ENCODE peak calls at places on chromosomes 16 and 17, in six cellular contexts. One of them, this sample, is unnamed. For H3K9me3, the result is how much of the 10 kb centered on the place peaks cover.

GRCh38 chr17:62995377-62995885 is 29.4 kb downstream of the TANC2 start:
- DNase-seq in uterus: no peak
- DNase-seq in vagina: no peak
- DNase-seq in esophagus squamous epithelium: no peak
- DNase-seq in OCI-LY7: peak
- DNase-seq in keratinocyte: no peak
- DNase-seq in this sample: no peak

GRCh38 chr17:77002103-77003045 is 134.2 kb downstream of the MGAT5B start:
- DNase-seq in OCI-LY7: no peak
- DNase-seq in vagina: no peak
- DNase-seq in keratinocyte: no peak
- DNase-seq in esophagus squamous epithelium: no peak
- DNase-seq in uterus: no peak
- DNase-seq in this sample: no peak

GRCh38 chr17:52120465-52120864 is 38.0 kb downstream of the CA10 start:
- DNase-seq in OCI-LY7: no peak
- DNase-seq in keratinocyte: no peak
- DNase-seq in esophagus squamous epithelium: no peak
- DNase-seq in vagina: no peak
- DNase-seq in uterus: no peak
- DNase-seq in this sample: no peak

GRCh38 chr16:3009568-3010390 is 2.9 kb upstream of the CLDN9 start:
- DNase-seq in OCI-LY7: no peak
- DNase-seq in keratinocyte: no peak
- DNase-seq in uterus: no peak
- DNase-seq in esophagus squamous epithelium: no peak
- DNase-seq in vagina: no peak
- DNase-seq in this sample: no peak

GRCh38 chr16:785563-786535 is 2.3 kb downstream of the RPUSD1 start:
- DNase-seq in keratinocyte: no peak
- DNase-seq in uterus: peak
- DNase-seq in esophagus squamous epithelium: no peak
- DNase-seq in vagina: no peak
- DNase-seq in OCI-LY7: peak
- DNase-seq in this sample: peak

GRCh38 chr16:84044108-84044488 is 1.5 kb upstream of the SLC38A8 start:
- DNase-seq in esophagus squamous epithelium: no peak
- DNase-seq in uterus: no peak
- DNase-seq in vagina: no peak
- DNase-seq in keratinocyte: no peak
- DNase-seq in OCI-LY7: peak
- DNase-seq in this sample: no peak

GRCh38 chr17:32912218-32912897 is 15.6 kb upstream of the TMEM98 start:
- DNase-seq in uterus: peak
- DNase-seq in vagina: no peak
- DNase-seq in esophagus squamous epithelium: no peak
- DNase-seq in OCI-LY7: no peak
- DNase-seq in keratinocyte: no peak
- DNase-seq in this sample: no peak

GRCh38 chr16:81036751-81037350 is 1.2 kb downstream of the ATMIN start:
- DNase-seq in keratinocyte: no peak
- DNase-seq in vagina: no peak
- DNase-seq in esophagus squamous epithelium: no peak
- DNase-seq in uterus: no peak
- DNase-seq in OCI-LY7: peak
- DNase-seq in this sample: no peak

GRCh38 chr17:27439342-27439741 is 16.9 kb upstream of the KSR1 start:
- DNase-seq in esophagus squamous epithelium: no peak
- DNase-seq in keratinocyte: no peak
- DNase-seq in OCI-LY7: no peak
- DNase-seq in uterus: no peak
- DNase-seq in vagina: no peak
- DNase-seq in this sample: no peak

GRCh38 chr16:69199382-69199781 is 12.4 kb downstream of the SNTB2 start:
- DNase-seq in vagina: no peak
- DNase-seq in esophagus squamous epithelium: no peak
- DNase-seq in keratinocyte: peak
- DNase-seq in uterus: peak
- DNase-seq in OCI-LY7: no peak
- DNase-seq in this sample: no peak

GRCh38 chr16:31870809-31871208 is 2.8 kb upstream of the ZNF267 start:
- DNase-seq in keratinocyte: no peak
- DNase-seq in OCI-LY7: no peak
- DNase-seq in uterus: no peak
- DNase-seq in esophagus squamous epithelium: no peak
- DNase-seq in vagina: no peak
- DNase-seq in this sample: no peak

GRCh38 chr17:83125515-83126274 is 46.3 kb downstream of the METRNL start:
- DNase-seq in esophagus squamous epithelium: no peak
- DNase-seq in uterus: no peak
- DNase-seq in OCI-LY7: peak
- DNase-seq in keratinocyte: no peak
- DNase-seq in vagina: no peak
- DNase-seq in this sample: peak

GRCh38 chr17:79112471-79112870 is 37.8 kb downstream of the ENGASE start:
- DNase-seq in OCI-LY7: no peak
- DNase-seq in keratinocyte: no peak
- DNase-seq in vagina: no peak
- DNase-seq in esophagus squamous epithelium: no peak
- DNase-seq in uterus: no peak
- DNase-seq in this sample: no peak

GRCh38 chr17:31113939-31114338 is 19.2 kb downstream of the NF1 start:
- DNase-seq in uterus: no peak
- DNase-seq in OCI-LY7: no peak
- DNase-seq in vagina: no peak
- DNase-seq in keratinocyte: no peak
- DNase-seq in esophagus squamous epithelium: no peak
- DNase-seq in this sample: no peak

GRCh38 chr17:33055171-33055611 is 63.5 kb downstream of the SPACA3 start:
- DNase-seq in keratinocyte: no peak
- DNase-seq in OCI-LY7: no peak
- DNase-seq in uterus: no peak
- DNase-seq in esophagus squamous epithelium: no peak
- DNase-seq in vagina: peak
- DNase-seq in this sample: no peak

GRCh38 chr17:71656987-71657858 is 463.6 kb upstream of the SOX9 start:
- DNase-seq in vagina: no peak
- DNase-seq in OCI-LY7: no peak
- DNase-seq in keratinocyte: no peak
- DNase-seq in uterus: no peak
- DNase-seq in esophagus squamous epithelium: no peak
- DNase-seq in this sample: no peak

GRCh38 chr16:86368261-86368660 is 142.1 kb upstream of the FOXF1 start:
- DNase-seq in OCI-LY7: no peak
- DNase-seq in keratinocyte: no peak
- DNase-seq in esophagus squamous epithelium: no peak
- DNase-seq in uterus: no peak
- DNase-seq in vagina: no peak
- DNase-seq in this sample: no peak

GRCh38 chr16:53546988-53547391 is 44.0 kb upstream of the AKTIP start:
- DNase-seq in OCI-LY7: no peak
- DNase-seq in vagina: no peak
- DNase-seq in uterus: no peak
- DNase-seq in keratinocyte: no peak
- DNase-seq in esophagus squamous epithelium: no peak
- DNase-seq in this sample: no peak
- H3K4me3 ChIP-seq in OCI-LY7: no peak
- H3K4me3 ChIP-seq in vagina: no peak
- H3K4me3 ChIP-seq in uterus: no peak
- H3K4me3 ChIP-seq in keratinocyte: no peak
- H3K4me3 ChIP-seq in esophagus squamous epithelium: no peak
- H3K4me3 ChIP-seq in this sample: no peak

GRCh38 chr16:48374255-48374654 is 11.0 kb downstream of the SIAH1 start:
- DNase-seq in OCI-LY7: no peak
- DNase-seq in vagina: no peak
- DNase-seq in esophagus squamous epithelium: no peak
- DNase-seq in keratinocyte: no peak
- DNase-seq in uterus: no peak
- DNase-seq in this sample: no peak
- H3K27ac ChIP-seq in OCI-LY7: no peak
- H3K27ac ChIP-seq in vagina: no peak
- H3K27ac ChIP-seq in esophagus squamous epithelium: no peak
- H3K27ac ChIP-seq in keratinocyte: no peak
- H3K27ac ChIP-seq in uterus: no peak
- H3K27ac ChIP-seq in this sample: no peak

GRCh38 chr16:78952630-78953029 is 647.9 kb downstream of the MAF start:
- DNase-seq in OCI-LY7: no peak
- DNase-seq in uterus: no peak
- DNase-seq in esophagus squamous epithelium: no peak
- DNase-seq in keratinocyte: no peak
- DNase-seq in vagina: no peak
- DNase-seq in this sample: no peak
- H3K9me3 ChIP-seq in OCI-LY7: under half
- H3K9me3 ChIP-seq in uterus: under half
- H3K9me3 ChIP-seq in esophagus squamous epithelium: under half
- H3K9me3 ChIP-seq in keratinocyte: under half
- H3K9me3 ChIP-seq in vagina: under half
- H3K9me3 ChIP-seq in this sample: under half

GRCh38 chr17:66963521-66964082 is 905 bp upstream of the CACNG4 start:
- DNase-seq in OCI-LY7: no peak
- DNase-seq in keratinocyte: no peak
- DNase-seq in uterus: no peak
- DNase-seq in vagina: no peak
- DNase-seq in esophagus squamous epithelium: no peak
- DNase-seq in this sample: no peak
- H3K4me3 ChIP-seq in OCI-LY7: no peak
- H3K4me3 ChIP-seq in keratinocyte: no peak
- H3K4me3 ChIP-seq in uterus: no peak
- H3K4me3 ChIP-seq in vagina: peak
- H3K4me3 ChIP-seq in esophagus squamous epithelium: no peak
- H3K4me3 ChIP-seq in this sample: no peak

GRCh38 chr17:19313066-19313745 is 49.3 kb downstream of the B9D1 start:
- DNase-seq in OCI-LY7: no peak
- DNase-seq in esophagus squamous epithelium: no peak
- DNase-seq in vagina: no peak
- DNase-seq in uterus: no peak
- DNase-seq in keratinocyte: no peak
- DNase-seq in this sample: no peak

GRCh38 chr17:19310151-19310550 is 52.4 kb downstream of the B9D1 start:
- DNase-seq in OCI-LY7: no peak
- DNase-seq in uterus: no peak
- DNase-seq in keratinocyte: no peak
- DNase-seq in esophagus squamous epithelium: no peak
- DNase-seq in vagina: no peak
- DNase-seq in this sample: no peak

GRCh38 chr17:19312406-19312805 is 50.1 kb downstream of the B9D1 start:
- DNase-seq in vagina: no peak
- DNase-seq in uterus: no peak
- DNase-seq in OCI-LY7: no peak
- DNase-seq in keratinocyte: no peak
- DNase-seq in esophagus squamous epithelium: no peak
- DNase-seq in this sample: no peak

GRCh38 chr17:19311016-19311415 is 51.5 kb downstream of the B9D1 start:
- DNase-seq in esophagus squamous epithelium: no peak
- DNase-seq in OCI-LY7: no peak
- DNase-seq in uterus: no peak
- DNase-seq in keratinocyte: no peak
- DNase-seq in vagina: no peak
- DNase-seq in this sample: no peak

DNA sequence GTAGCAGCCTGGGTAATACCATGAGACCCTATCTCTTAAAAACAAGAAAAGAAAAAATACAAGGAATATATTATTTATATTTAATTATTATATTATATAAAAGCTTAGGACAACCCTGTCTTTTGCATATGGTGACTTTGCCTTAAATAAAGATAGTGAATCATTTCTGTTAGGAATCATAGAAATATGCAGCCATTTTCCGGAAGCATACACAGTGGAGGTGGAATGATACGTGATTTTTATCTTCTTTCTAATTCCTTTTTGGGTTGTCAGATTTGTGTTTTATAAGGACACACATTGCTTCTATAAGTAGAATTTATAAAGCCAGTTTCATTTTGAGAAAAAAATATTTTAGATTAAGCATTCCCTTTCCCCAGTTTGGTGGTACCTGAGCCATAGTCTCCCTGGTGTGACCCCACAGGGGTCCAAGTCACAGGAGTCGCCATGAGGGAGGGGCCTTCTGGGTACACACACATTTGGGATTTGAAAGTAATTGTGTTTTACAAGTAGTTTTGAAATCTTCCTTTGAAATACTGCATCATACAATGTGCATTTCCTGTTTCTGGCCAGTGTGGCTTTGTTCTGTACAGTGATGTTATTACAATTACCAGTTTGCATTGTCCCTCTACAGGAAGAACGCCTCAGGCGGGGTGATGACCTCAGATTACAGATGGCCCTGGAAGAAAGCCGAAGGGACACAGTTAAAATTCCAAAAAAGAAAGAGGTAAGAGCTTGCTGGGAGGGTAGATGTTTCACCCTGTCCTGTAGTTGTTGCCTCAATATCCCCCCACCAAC is 50.9 kb downstream of the B9D1 start:
- DNase-seq in uterus: no peak
- DNase-seq in esophagus squamous epithelium: no peak
- DNase-seq in OCI-LY7: no peak
- DNase-seq in keratinocyte: no peak
- DNase-seq in vagina: no peak
- DNase-seq in this sample: no peak
- H3K27ac ChIP-seq in uterus: no peak
- H3K27ac ChIP-seq in esophagus squamous epithelium: peak
- H3K27ac ChIP-seq in OCI-LY7: no peak
- H3K27ac ChIP-seq in keratinocyte: no peak
- H3K27ac ChIP-seq in vagina: peak
- H3K27ac ChIP-seq in this sample: no peak